ENCODE peak calls at places on chromosomes 2 and 18, in six cellular contexts. One of them, this sample, is unnamed.

GRCh38 chr2:178298785-178299212 is 104.5 kb downstream of the OSBPL6 start:
- DNase-seq in body of pancreas: no peak
- DNase-seq in breast epithelium: no peak
- DNase-seq in stomach: no peak
- DNase-seq in cardiac fibroblast: peak
- DNase-seq in type B pancreatic cell: no peak
- DNase-seq in this sample: no peak

GRCh38 chr2:108449410-108450200 is 599 bp downstream of the GCC2 start:
- DNase-seq in body of pancreas: no peak
- DNase-seq in breast epithelium: no peak
- DNase-seq in stomach: peak
- DNase-seq in cardiac fibroblast: peak
- DNase-seq in type B pancreatic cell: no peak
- DNase-seq in this sample: no peak

GRCh38 chr2:119367472-119368099 is 809 bp downstream of the DBI start:
- DNase-seq in body of pancreas: peak
- DNase-seq in breast epithelium: peak
- DNase-seq in stomach: peak
- DNase-seq in cardiac fibroblast: peak
- DNase-seq in type B pancreatic cell: no peak
- DNase-seq in this sample: no peak

GRCh38 chr2:25323612-25324189 is 18.0 kb downstream of the DNMT3A start:
- DNase-seq in body of pancreas: no peak
- DNase-seq in breast epithelium: no peak
- DNase-seq in stomach: no peak
- DNase-seq in cardiac fibroblast: no peak
- DNase-seq in type B pancreatic cell: no peak
- DNase-seq in this sample: no peak

GRCh38 chr18:2083691-2084090 is 487.6 kb downstream of the METTL4 start:
- DNase-seq in body of pancreas: no peak
- DNase-seq in breast epithelium: no peak
- DNase-seq in stomach: no peak
- DNase-seq in cardiac fibroblast: no peak
- DNase-seq in type B pancreatic cell: no peak
- DNase-seq in this sample: no peak

GRCh38 chr2:164693834-164694233 is 72.6 kb upstream of the GRB14 start:
- DNase-seq in body of pancreas: no peak
- DNase-seq in breast epithelium: no peak
- DNase-seq in stomach: no peak
- DNase-seq in cardiac fibroblast: no peak
- DNase-seq in type B pancreatic cell: no peak
- DNase-seq in this sample: no peak

GRCh38 chr18:63881851-63882250 is 5.7 kb upstream of the SERPINB2 start:
- DNase-seq in body of pancreas: no peak
- DNase-seq in breast epithelium: no peak
- DNase-seq in stomach: no peak
- DNase-seq in cardiac fibroblast: peak
- DNase-seq in type B pancreatic cell: no peak
- DNase-seq in this sample: no peak

GRCh38 chr18:40925071-40925541 is 1029.9 kb upstream of the PIK3C3 start:
- DNase-seq in body of pancreas: no peak
- DNase-seq in breast epithelium: no peak
- DNase-seq in stomach: no peak
- DNase-seq in cardiac fibroblast: peak
- DNase-seq in type B pancreatic cell: no peak
- DNase-seq in this sample: no peak

GRCh38 chr2:180572346-180572745 is 408.1 kb upstream of the UBE2E3 start:
- DNase-seq in body of pancreas: no peak
- DNase-seq in breast epithelium: no peak
- DNase-seq in stomach: no peak
- DNase-seq in cardiac fibroblast: no peak
- DNase-seq in type B pancreatic cell: no peak
- DNase-seq in this sample: no peak

GRCh38 chr2:181690851-181691250 is 10.5 kb upstream of the NEUROD1 start:
- DNase-seq in body of pancreas: no peak
- DNase-seq in breast epithelium: no peak
- DNase-seq in stomach: no peak
- DNase-seq in cardiac fibroblast: no peak
- DNase-seq in type B pancreatic cell: no peak
- DNase-seq in this sample: no peak

GRCh38 chr2:28610583-28611201 is 114.8 kb downstream of the PLB1 start:
- DNase-seq in body of pancreas: peak
- DNase-seq in breast epithelium: no peak
- DNase-seq in stomach: peak
- DNase-seq in cardiac fibroblast: peak
- DNase-seq in type B pancreatic cell: no peak
- DNase-seq in this sample: no peak

GRCh38 chr2:75389271-75389670 is 171.5 kb downstream of the EVA1A start:
- DNase-seq in body of pancreas: no peak
- DNase-seq in breast epithelium: no peak
- DNase-seq in stomach: no peak
- DNase-seq in cardiac fibroblast: no peak
- DNase-seq in type B pancreatic cell: no peak
- DNase-seq in this sample: no peak

GRCh38 chr2:14524041-14524802 is 108.3 kb upstream of the LRATD1 start:
- DNase-seq in body of pancreas: no peak
- DNase-seq in breast epithelium: no peak
- DNase-seq in stomach: no peak
- DNase-seq in cardiac fibroblast: no peak
- DNase-seq in type B pancreatic cell: no peak
- DNase-seq in this sample: no peak

GRCh38 chr18:76875390-76876330 is 53.3 kb downstream of the ZNF236 start:
- DNase-seq in body of pancreas: peak
- DNase-seq in breast epithelium: no peak
- DNase-seq in stomach: peak
- DNase-seq in cardiac fibroblast: peak
- DNase-seq in type B pancreatic cell: no peak
- DNase-seq in this sample: no peak

GRCh38 chr2:144376475-144376874 is 143.4 kb downstream of the ZEB2 start:
- DNase-seq in body of pancreas: no peak
- DNase-seq in breast epithelium: no peak
- DNase-seq in stomach: no peak
- DNase-seq in cardiac fibroblast: no peak
- DNase-seq in type B pancreatic cell: no peak
- DNase-seq in this sample: no peak

GRCh38 chr2:203404996-203405395 is 76.8 kb downstream of the ABI2 start:
- DNase-seq in body of pancreas: no peak
- DNase-seq in breast epithelium: no peak
- DNase-seq in stomach: no peak
- DNase-seq in cardiac fibroblast: peak
- DNase-seq in type B pancreatic cell: no peak
- DNase-seq in this sample: no peak

GRCh38 chr2:70907130-70907756 is 28.5 kb upstream of the ATP6V1B1 start:
- DNase-seq in body of pancreas: no peak
- DNase-seq in breast epithelium: no peak
- DNase-seq in stomach: peak
- DNase-seq in cardiac fibroblast: peak
- DNase-seq in type B pancreatic cell: peak
- DNase-seq in this sample: no peak

GRCh38 chr2:30040147-30040546 is 106.7 kb upstream of the YPEL5 start:
- DNase-seq in body of pancreas: no peak
- DNase-seq in breast epithelium: no peak
- DNase-seq in stomach: no peak
- DNase-seq in cardiac fibroblast: no peak
- DNase-seq in type B pancreatic cell: no peak
- DNase-seq in this sample: no peak

GRCh38 chr2:67782443-67782842 is 280.4 kb downstream of the C1D start:
- DNase-seq in body of pancreas: no peak
- DNase-seq in breast epithelium: no peak
- DNase-seq in stomach: no peak
- DNase-seq in cardiac fibroblast: peak
- DNase-seq in type B pancreatic cell: no peak
- DNase-seq in this sample: no peak

GRCh38 chr2:2007551-2008501 is 263.5 kb upstream of the PXDN start:
- DNase-seq in body of pancreas: no peak
- DNase-seq in breast epithelium: no peak
- DNase-seq in stomach: no peak
- DNase-seq in cardiac fibroblast: no peak
- DNase-seq in type B pancreatic cell: no peak
- DNase-seq in this sample: no peak

GRCh38 chr2:63378589-63378988 is 209.7 kb downstream of the WDPCP start:
- DNase-seq in body of pancreas: no peak
- DNase-seq in breast epithelium: no peak
- DNase-seq in stomach: no peak
- DNase-seq in cardiac fibroblast: no peak
- DNase-seq in type B pancreatic cell: no peak
- DNase-seq in this sample: no peak

GRCh38 chr2:193240752-193241151 is 1046.0 kb upstream of the TMEFF2 start:
- DNase-seq in body of pancreas: no peak
- DNase-seq in breast epithelium: no peak
- DNase-seq in stomach: no peak
- DNase-seq in cardiac fibroblast: no peak
- DNase-seq in type B pancreatic cell: no peak
- DNase-seq in this sample: no peak

GRCh38 chr2:91748869-91749268 is 3057.4 kb downstream of the RPIA start:
- DNase-seq in body of pancreas: no peak
- DNase-seq in breast epithelium: no peak
- DNase-seq in stomach: no peak
- DNase-seq in cardiac fibroblast: no peak
- DNase-seq in type B pancreatic cell: no peak
- DNase-seq in this sample: no peak

GRCh38 chr2:201660293-201660895 is 17.1 kb upstream of the TMEM237 start:
- DNase-seq in body of pancreas: no peak
- DNase-seq in breast epithelium: no peak
- DNase-seq in stomach: no peak
- DNase-seq in cardiac fibroblast: no peak
- DNase-seq in type B pancreatic cell: no peak
- DNase-seq in this sample: no peak

GRCh38 chr2:162063899-162064298 is 10.1 kb downstream of the DPP4 start:
- DNase-seq in body of pancreas: no peak
- DNase-seq in breast epithelium: no peak
- DNase-seq in stomach: no peak
- DNase-seq in cardiac fibroblast: no peak
- DNase-seq in type B pancreatic cell: no peak
- DNase-seq in this sample: no peak

GRCh38 chr2:99822487-99823218 is 319.7 kb downstream of the AFF3 start:
- DNase-seq in body of pancreas: no peak
- DNase-seq in breast epithelium: no peak
- DNase-seq in stomach: no peak
- DNase-seq in cardiac fibroblast: no peak
- DNase-seq in type B pancreatic cell: no peak
- DNase-seq in this sample: no peak

GRCh38 chr18:75116809-75117208 is 92.1 kb downstream of the PTGR3 start:
- DNase-seq in body of pancreas: no peak
- DNase-seq in breast epithelium: no peak
- DNase-seq in stomach: no peak
- DNase-seq in cardiac fibroblast: no peak
- DNase-seq in type B pancreatic cell: no peak
- DNase-seq in this sample: no peak

GRCh38 chr18:51030537-51031258 is 685 bp downstream of the SMAD4 start:
- DNase-seq in body of pancreas: peak
- DNase-seq in breast epithelium: peak
- DNase-seq in stomach: peak
- DNase-seq in cardiac fibroblast: peak
- DNase-seq in type B pancreatic cell: peak
- DNase-seq in this sample: peak

GRCh38 chr2:41736105-41736567 is 311.7 kb upstream of the PKDCC start:
- DNase-seq in body of pancreas: no peak
- DNase-seq in breast epithelium: no peak
- DNase-seq in stomach: no peak
- DNase-seq in cardiac fibroblast: no peak
- DNase-seq in type B pancreatic cell: no peak
- DNase-seq in this sample: no peak

GRCh38 chr2:27485496-27485895 is 4.0 kb downstream of the IFT172 start:
- DNase-seq in body of pancreas: no peak
- DNase-seq in breast epithelium: no peak
- DNase-seq in stomach: no peak
- DNase-seq in cardiac fibroblast: no peak
- DNase-seq in type B pancreatic cell: no peak
- DNase-seq in this sample: no peak

GRCh38 chr2:145587922-145588321 is 1068.0 kb upstream of the ZEB2 start:
- DNase-seq in body of pancreas: no peak
- DNase-seq in breast epithelium: no peak
- DNase-seq in stomach: no peak
- DNase-seq in cardiac fibroblast: no peak
- DNase-seq in type B pancreatic cell: no peak
- DNase-seq in this sample: no peak

GRCh38 chr2:10901160-10901559 is 10.6 kb upstream of the KCNF1 start:
- DNase-seq in body of pancreas: no peak
- DNase-seq in breast epithelium: no peak
- DNase-seq in stomach: peak
- DNase-seq in cardiac fibroblast: peak
- DNase-seq in type B pancreatic cell: no peak
- DNase-seq in this sample: no peak

GRCh38 chr2:27891820-27892105 is 1.2 kb downstream of the BABAM2 start:
- DNase-seq in body of pancreas: no peak
- DNase-seq in breast epithelium: no peak
- DNase-seq in stomach: no peak
- DNase-seq in cardiac fibroblast: peak
- DNase-seq in type B pancreatic cell: no peak
- DNase-seq in this sample: no peak

GRCh38 chr2:237576974-237577373 is 10.6 kb downstream of the PRLH start:
- DNase-seq in body of pancreas: no peak
- DNase-seq in breast epithelium: no peak
- DNase-seq in stomach: no peak
- DNase-seq in cardiac fibroblast: no peak
- DNase-seq in type B pancreatic cell: no peak
- DNase-seq in this sample: no peak

GRCh38 chr2:58571181-58571852 is 330.2 kb upstream of the FANCL start:
- DNase-seq in body of pancreas: peak
- DNase-seq in breast epithelium: no peak
- DNase-seq in stomach: no peak
- DNase-seq in cardiac fibroblast: peak
- DNase-seq in type B pancreatic cell: no peak
- DNase-seq in this sample: no peak
- TF ChIP-seq CTCF in body of pancreas: peak
- TF ChIP-seq CTCF in breast epithelium: peak
- TF ChIP-seq CTCF in stomach: peak
- TF ChIP-seq CTCF in cardiac fibroblast: peak
- TF ChIP-seq CTCF in type B pancreatic cell: peak
- TF ChIP-seq CTCF in this sample: no peak

GRCh38 chr2:227817940-227818568 is 4.4 kb downstream of the CCL20 start:
- DNase-seq in body of pancreas: peak
- DNase-seq in breast epithelium: peak
- DNase-seq in stomach: peak
- DNase-seq in cardiac fibroblast: peak
- DNase-seq in type B pancreatic cell: no peak
- DNase-seq in this sample: peak
- TF ChIP-seq CTCF in body of pancreas: no peak
- TF ChIP-seq CTCF in breast epithelium: no peak
- TF ChIP-seq CTCF in stomach: no peak
- TF ChIP-seq CTCF in cardiac fibroblast: peak
- TF ChIP-seq CTCF in type B pancreatic cell: no peak
- TF ChIP-seq CTCF in this sample: no peak

DNA sequence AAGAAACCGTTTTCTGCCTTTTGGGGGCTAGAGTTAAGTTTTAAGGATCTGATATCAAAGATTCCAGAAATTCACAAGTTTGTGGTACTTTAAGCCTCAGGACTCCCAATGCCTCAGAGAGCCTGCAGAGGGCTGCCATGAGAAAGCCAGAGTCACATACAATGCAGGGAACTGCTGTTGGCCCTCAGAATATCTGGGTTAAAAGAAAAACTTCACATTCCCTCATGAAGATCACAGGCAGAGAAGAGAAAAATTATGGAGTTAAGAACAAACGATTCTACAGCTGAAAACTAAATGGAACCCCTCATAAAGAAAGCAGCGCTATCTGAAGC is 39.5 kb downstream of the HDAC4 start:
- DNase-seq in body of pancreas: no peak
- DNase-seq in breast epithelium: no peak
- DNase-seq in stomach: no peak
- DNase-seq in cardiac fibroblast: peak
- DNase-seq in type B pancreatic cell: no peak
- DNase-seq in this sample: no peak
- TF ChIP-seq CTCF in body of pancreas: no peak
- TF ChIP-seq CTCF in breast epithelium: no peak
- TF ChIP-seq CTCF in stomach: no peak
- TF ChIP-seq CTCF in cardiac fibroblast: peak
- TF ChIP-seq CTCF in type B pancreatic cell: peak
- TF ChIP-seq CTCF in this sample: no peak

GRCh38 chr18:55228191-55228590 is 268.9 kb upstream of the CCDC68 start:
- DNase-seq in body of pancreas: no peak
- DNase-seq in breast epithelium: no peak
- DNase-seq in stomach: no peak
- DNase-seq in cardiac fibroblast: no peak
- DNase-seq in type B pancreatic cell: no peak
- DNase-seq in this sample: no peak
- TF ChIP-seq CTCF in body of pancreas: no peak
- TF ChIP-seq CTCF in breast epithelium: no peak
- TF ChIP-seq CTCF in stomach: no peak
- TF ChIP-seq CTCF in cardiac fibroblast: no peak
- TF ChIP-seq CTCF in type B pancreatic cell: no peak
- TF ChIP-seq CTCF in this sample: no peak